ENCODE peak calls at places on chromosomes 7 and 10, in nine cellular contexts. G, N, U, R, X, H, W, Z and P are unnamed samples.
A peak's percentile ranks its signal among the peaks of the same experiment; 100 is the strongest.

GRCh38 chr10:11344081-11344480 is 267.4 kb downstream of the USP6NL start:
- DNase-seq in R (no peak), N (no peak), X (no peak), W (no peak), U (no peak), H (no peak), G (no peak), Z (no peak), P (no peak)

GRCh38 chr7:38907066-38907465 is 1.9 kb downstream of the VPS41 start:
- DNase-seq in G (peak; percentile 38), U (no peak), N (no peak), X (no peak), R (no peak), Z (no peak), W (no peak), H (no peak), P (no peak)

GRCh38 chr7:149496642-149497391 is 792 bp downstream of the ZNF746 start:
- DNase-seq in U (peak; percentile 53), N (peak; percentile 55), H (peak; percentile 31), X (peak; percentile 33), W (peak; percentile 43), Z (peak; percentile 44), R (peak; percentile 47), G (peak; percentile 33), P (no peak)

GRCh38 chr7:149722356-149722957 is 50.9 kb downstream of the ZNF467 start:
- DNase-seq in W (no peak), X (no peak), Z (no peak), H (no peak), G (no peak), R (no peak), U (no peak), N (no peak), P (no peak)

GRCh38 chr10:18229839-18230238 is 89.6 kb downstream of the CACNB2 start:
- DNase-seq in N (no peak), H (no peak), W (no peak), R (no peak), Z (peak; percentile 54), G (no peak), U (no peak), X (no peak), P (no peak)

GRCh38 chr7:24475573-24475972 is 97.7 kb upstream of the PALS2 start:
- DNase-seq in X (no peak), H (no peak), U (no peak), G (no peak), R (no peak), Z (no peak), W (no peak), N (no peak), P (no peak)

GRCh38 chr7:20745716-20746115 is 41.0 kb downstream of the SP8 start:
- DNase-seq in W (no peak), R (no peak), U (peak; percentile 62), H (peak; percentile 67), N (no peak), X (no peak), Z (no peak), G (no peak), P (no peak)

GRCh38 chr10:20598590-20598989 is 298.5 kb downstream of the NEBL start:
- DNase-seq in G (peak; percentile 33), Z (peak; percentile 85), X (no peak), N (no peak), R (no peak), W (no peak), H (peak; percentile 93), U (no peak), P (no peak)

GRCh38 chr7:48742046-48742445 is 182.3 kb upstream of the CDC14C start:
- DNase-seq in H (no peak), R (no peak), N (no peak), G (no peak), U (no peak), Z (no peak), W (no peak), X (no peak), P (no peak)

GRCh38 chr10:6743291-6743849 is 163.3 kb upstream of the PRKCQ start:
- DNase-seq in X (no peak), W (no peak), Z (no peak), N (no peak), U (no peak), G (no peak), R (no peak), H (peak; percentile 23), P (no peak)

GRCh38 chr7:114155106-114155765 is 236.4 kb upstream of the PPP1R3A start:
- DNase-seq in H (peak; percentile 50), G (no peak), U (no peak), W (no peak), Z (no peak), N (no peak), X (no peak), R (no peak), P (no peak)

GRCh38 chr10:1399431-1400120 is 337.7 kb downstream of the ADARB2 start:
- DNase-seq in R (no peak), U (no peak), W (no peak), Z (no peak), N (no peak), H (peak; percentile 28), X (no peak), G (no peak), P (no peak)

GRCh38 chr10:102758226-102758932 is 14.6 kb downstream of the WBP1L start:
- DNase-seq in Z (no peak), R (no peak), X (no peak), G (no peak), H (no peak), U (no peak), N (no peak), W (no peak), P (no peak)

GRCh38 chr10:119703903-119704508 is 21.8 kb upstream of the INPP5F start:
- DNase-seq in N (peak; percentile 67), H (no peak), R (no peak), U (no peak), X (no peak), W (no peak), G (no peak), Z (no peak), P (no peak)

GRCh38 chr7:55178863-55179773 is 160.3 kb downstream of the EGFR start:
- DNase-seq in N (no peak), H (no peak), R (no peak), G (no peak), X (no peak), U (no peak), Z (no peak), W (no peak), P (no peak)

GRCh38 chr7:77538186-77538907 is 1.3 kb downstream of the PTPN12 start:
- DNase-seq in X (no peak), Z (peak; percentile 92), U (peak; percentile 82), R (no peak), W (no peak), N (peak; percentile 38), H (peak; percentile 98), G (peak; percentile 32), P (peak; percentile 62)

GRCh38 chr10:110556993-110557601 is 10.4 kb upstream of the SMC3 start:
- DNase-seq in R (peak; percentile 56), N (no peak), U (peak; percentile 73), Z (peak; percentile 63), W (peak; percentile 51), H (peak; percentile 85), G (peak; percentile 88), X (peak; percentile 34), P (peak; percentile 46)

GRCh38 chr7:15015545-15016314 is 113.2 kb upstream of the DGKB start:
- DNase-seq in R (no peak), X (no peak), U (peak; percentile 80), W (no peak), H (peak; percentile 96), Z (peak; percentile 66), N (no peak), G (peak; percentile 10), P (peak; percentile 15)

GRCh38 chr7:81715984-81716588 is 53.8 kb downstream of the HGF start:
- DNase-seq in H (peak; percentile 40), G (no peak), X (no peak), W (no peak), R (no peak), N (no peak), Z (peak; percentile 21), U (peak; percentile 26), P (no peak)

GRCh38 chr7:121608785-121609184 is 212.7 kb upstream of the FAM3C start:
- DNase-seq in G (no peak), X (no peak), U (no peak), Z (no peak), W (no peak), N (peak; percentile 2), R (no peak), H (peak; percentile 60), P (no peak)

GRCh38 chr7:18330563-18330962 is 165.0 kb upstream of the HDAC9 start:
- DNase-seq in U (no peak), H (no peak), W (no peak), Z (no peak), R (no peak), G (no peak), N (no peak), X (no peak), P (no peak)

GRCh38 chr7:158274404-158274811 is 313.2 kb downstream of the PTPRN2 start:
- DNase-seq in H (no peak), X (no peak), G (no peak), W (no peak), R (no peak), U (no peak), Z (no peak), N (no peak), P (no peak)

GRCh38 chr7:143901360-143901709 is 641 bp downstream of the TCAF1 start:
- DNase-seq in G (peak; percentile 36), H (no peak), R (no peak), Z (peak; percentile 54), U (no peak), N (no peak), W (no peak), X (no peak), P (peak; percentile 41)

GRCh38 chr10:29834990-29835569 is 200.3 kb upstream of the SVIL start:
- DNase-seq in N (no peak), H (no peak), W (no peak), X (no peak), G (no peak), U (no peak), Z (peak; percentile 19), R (no peak), P (no peak)